ENCODE peak calls at places on chromosomes 16 and 17, in seven cellular contexts. One of them, this sample, is unnamed.

GRCh38 chr17:15392326-15392739 is 50.9 kb upstream of the TEKT3 start:
- DNase-seq in cardiac fibroblast: peak
- DNase-seq in stomach: no peak
- DNase-seq in OCI-LY7: no peak
- DNase-seq in AG09309: peak
- DNase-seq in K562: no peak
- DNase-seq in cardiac muscle cell: no peak
- DNase-seq in this sample: peak

GRCh38 chr16:12613131-12613991 is 190.3 kb downstream of the CPPED1 start:
- DNase-seq in AG09309: no peak
- DNase-seq in cardiac fibroblast: peak
- DNase-seq in cardiac muscle cell: no peak
- DNase-seq in OCI-LY7: no peak
- DNase-seq in stomach: no peak
- DNase-seq in K562: peak
- DNase-seq in this sample: peak

GRCh38 chr17:43536236-43537088 is 9.7 kb downstream of the ETV4 start:
- DNase-seq in stomach: no peak
- DNase-seq in cardiac fibroblast: peak
- DNase-seq in OCI-LY7: peak
- DNase-seq in AG09309: no peak
- DNase-seq in K562: peak
- DNase-seq in cardiac muscle cell: no peak
- DNase-seq in this sample: peak

GRCh38 chr17:40530988-40531971 is 29.9 kb upstream of the TNS4 start:
- DNase-seq in stomach: no peak
- DNase-seq in OCI-LY7: peak
- DNase-seq in cardiac fibroblast: no peak
- DNase-seq in AG09309: no peak
- DNase-seq in cardiac muscle cell: no peak
- DNase-seq in K562: no peak
- DNase-seq in this sample: no peak

GRCh38 chr17:17420561-17421269 is 56.1 kb upstream of the MED9 start:
- DNase-seq in K562: peak
- DNase-seq in cardiac muscle cell: no peak
- DNase-seq in stomach: no peak
- DNase-seq in AG09309: no peak
- DNase-seq in OCI-LY7: no peak
- DNase-seq in cardiac fibroblast: peak
- DNase-seq in this sample: peak

GRCh38 chr17:13561606-13562270 is 40.0 kb downstream of the HS3ST3A1 start:
- DNase-seq in cardiac fibroblast: no peak
- DNase-seq in K562: no peak
- DNase-seq in stomach: no peak
- DNase-seq in OCI-LY7: no peak
- DNase-seq in cardiac muscle cell: no peak
- DNase-seq in AG09309: no peak
- DNase-seq in this sample: no peak

GRCh38 chr17:62657664-62658063 is 30.2 kb downstream of the MRC2 start:
- DNase-seq in OCI-LY7: no peak
- DNase-seq in cardiac fibroblast: no peak
- DNase-seq in cardiac muscle cell: no peak
- DNase-seq in stomach: no peak
- DNase-seq in K562: no peak
- DNase-seq in AG09309: no peak
- DNase-seq in this sample: no peak

GRCh38 chr17:47700471-47701449 is 6.8 kb downstream of the TBKBP1 start:
- DNase-seq in K562: no peak
- DNase-seq in cardiac muscle cell: no peak
- DNase-seq in cardiac fibroblast: no peak
- DNase-seq in stomach: no peak
- DNase-seq in OCI-LY7: no peak
- DNase-seq in AG09309: no peak
- DNase-seq in this sample: no peak

GRCh38 chr16:85041184-85041928 is 13.8 kb downstream of the KIAA0513 start:
- DNase-seq in stomach: no peak
- DNase-seq in OCI-LY7: no peak
- DNase-seq in cardiac fibroblast: no peak
- DNase-seq in AG09309: no peak
- DNase-seq in K562: no peak
- DNase-seq in cardiac muscle cell: no peak
- DNase-seq in this sample: no peak

GRCh38 chr16:20741555-20742285 is at the start of gene THUMPD1:
- DNase-seq in cardiac fibroblast: peak
- DNase-seq in OCI-LY7: peak
- DNase-seq in cardiac muscle cell: peak
- DNase-seq in AG09309: peak
- DNase-seq in K562: peak
- DNase-seq in stomach: peak
- DNase-seq in this sample: peak
- TF ChIP-seq CTCF in cardiac fibroblast: peak
- TF ChIP-seq CTCF in OCI-LY7: peak
- TF ChIP-seq CTCF in cardiac muscle cell: no peak
- TF ChIP-seq CTCF in AG09309: peak
- TF ChIP-seq CTCF in K562: peak
- TF ChIP-seq CTCF in stomach: no peak
- TF ChIP-seq CTCF in this sample: no peak

DNA sequence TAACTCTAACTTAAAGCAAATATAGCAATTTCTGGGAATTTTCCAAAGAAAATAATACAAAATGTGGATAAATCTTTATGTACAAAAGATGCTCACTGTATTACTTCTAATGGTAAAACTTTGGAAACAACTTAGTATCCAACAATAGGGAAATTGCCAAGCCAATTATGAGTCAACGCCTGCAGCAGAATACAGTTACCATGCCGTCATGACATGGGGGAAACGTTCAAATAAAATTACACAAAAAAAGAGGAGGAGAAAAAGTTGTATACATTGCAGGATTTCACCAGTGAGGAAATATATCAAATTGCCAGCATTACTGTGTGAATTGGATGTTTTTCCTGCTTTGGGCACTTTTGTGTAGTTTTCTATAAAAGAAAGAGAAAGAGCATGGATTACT is 469.6 kb downstream of the SOX9 start:
- DNase-seq in K562: no peak
- DNase-seq in AG09309: no peak
- DNase-seq in OCI-LY7: no peak
- DNase-seq in cardiac muscle cell: no peak
- DNase-seq in stomach: no peak
- DNase-seq in cardiac fibroblast: peak
- DNase-seq in this sample: peak
- H3K4me3 ChIP-seq in K562: no peak
- H3K4me3 ChIP-seq in AG09309: peak
- H3K4me3 ChIP-seq in OCI-LY7: no peak
- H3K4me3 ChIP-seq in cardiac muscle cell: no peak
- H3K4me3 ChIP-seq in stomach: peak
- H3K4me3 ChIP-seq in cardiac fibroblast: peak
- H3K4me3 ChIP-seq in this sample: peak

GRCh38 chr16:66357523-66357928 is 9.0 kb upstream of the CDH5 start:
- DNase-seq in stomach: peak
- DNase-seq in OCI-LY7: peak
- DNase-seq in cardiac muscle cell: peak
- DNase-seq in AG09309: peak
- DNase-seq in K562: peak
- DNase-seq in cardiac fibroblast: peak
- DNase-seq in this sample: peak

GRCh38 chr16:66352304-66352703 is 14.2 kb upstream of the CDH5 start:
- DNase-seq in cardiac muscle cell: no peak
- DNase-seq in cardiac fibroblast: no peak
- DNase-seq in K562: no peak
- DNase-seq in stomach: no peak
- DNase-seq in AG09309: no peak
- DNase-seq in OCI-LY7: no peak
- DNase-seq in this sample: no peak

GRCh38 chr16:66358231-66358630 is 8.3 kb upstream of the CDH5 start:
- DNase-seq in OCI-LY7: no peak
- DNase-seq in AG09309: no peak
- DNase-seq in stomach: no peak
- DNase-seq in cardiac fibroblast: no peak
- DNase-seq in cardiac muscle cell: no peak
- DNase-seq in K562: no peak
- DNase-seq in this sample: no peak

GRCh38 chr16:66355526-66355925 is 11.0 kb upstream of the CDH5 start:
- DNase-seq in K562: no peak
- DNase-seq in stomach: no peak
- DNase-seq in OCI-LY7: no peak
- DNase-seq in AG09309: no peak
- DNase-seq in cardiac muscle cell: no peak
- DNase-seq in cardiac fibroblast: no peak
- DNase-seq in this sample: no peak

GRCh38 chr16:66354321-66354854 is 12.1 kb upstream of the CDH5 start:
- DNase-seq in AG09309: no peak
- DNase-seq in OCI-LY7: no peak
- DNase-seq in cardiac muscle cell: no peak
- DNase-seq in stomach: no peak
- DNase-seq in cardiac fibroblast: no peak
- DNase-seq in K562: no peak
- DNase-seq in this sample: no peak
- TF ChIP-seq CTCF in AG09309: no peak
- TF ChIP-seq CTCF in OCI-LY7: no peak
- TF ChIP-seq CTCF in cardiac muscle cell: no peak
- TF ChIP-seq CTCF in stomach: no peak
- TF ChIP-seq CTCF in cardiac fibroblast: no peak
- TF ChIP-seq CTCF in K562: no peak
- TF ChIP-seq CTCF in this sample: no peak

GRCh38 chr16:88940196-88941050 is 36.6 kb downstream of the CBFA2T3 start:
- DNase-seq in K562: no peak
- DNase-seq in cardiac fibroblast: no peak
- DNase-seq in OCI-LY7: no peak
- DNase-seq in AG09309: no peak
- DNase-seq in stomach: no peak
- DNase-seq in cardiac muscle cell: peak
- DNase-seq in this sample: no peak
- H3K4me3 ChIP-seq in K562: no peak
- H3K4me3 ChIP-seq in cardiac fibroblast: no peak
- H3K4me3 ChIP-seq in OCI-LY7: peak
- H3K4me3 ChIP-seq in AG09309: no peak
- H3K4me3 ChIP-seq in stomach: peak
- H3K4me3 ChIP-seq in cardiac muscle cell: peak
- H3K4me3 ChIP-seq in this sample: no peak

DNA sequence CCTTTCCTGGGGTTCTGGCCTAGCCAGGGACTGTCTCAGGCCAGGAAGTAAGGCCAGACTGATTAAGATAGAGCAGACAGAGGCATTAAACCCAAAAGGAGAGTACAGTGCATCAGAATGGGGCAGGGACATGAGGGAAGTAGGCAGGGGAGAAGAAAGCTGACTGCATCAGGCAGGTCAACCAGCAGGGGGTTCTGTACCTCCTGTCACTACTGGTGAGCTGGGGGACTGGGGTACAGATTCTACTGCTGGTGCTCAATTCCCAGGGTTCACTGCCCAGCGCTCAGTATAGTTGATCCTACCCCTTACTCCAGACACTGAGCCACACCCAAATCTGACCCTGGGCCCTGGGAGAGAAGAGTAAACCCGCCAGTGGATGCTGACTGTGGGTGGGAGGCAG is 12.9 kb upstream of the MTMR4 start:
- DNase-seq in AG09309: no peak
- DNase-seq in cardiac fibroblast: no peak
- DNase-seq in cardiac muscle cell: no peak
- DNase-seq in K562: no peak
- DNase-seq in stomach: no peak
- DNase-seq in OCI-LY7: peak
- DNase-seq in this sample: no peak
- TF ChIP-seq CTCF in AG09309: no peak
- TF ChIP-seq CTCF in cardiac fibroblast: peak
- TF ChIP-seq CTCF in cardiac muscle cell: peak
- TF ChIP-seq CTCF in K562: peak
- TF ChIP-seq CTCF in stomach: no peak
- TF ChIP-seq CTCF in OCI-LY7: peak
- TF ChIP-seq CTCF in this sample: peak

DNA sequence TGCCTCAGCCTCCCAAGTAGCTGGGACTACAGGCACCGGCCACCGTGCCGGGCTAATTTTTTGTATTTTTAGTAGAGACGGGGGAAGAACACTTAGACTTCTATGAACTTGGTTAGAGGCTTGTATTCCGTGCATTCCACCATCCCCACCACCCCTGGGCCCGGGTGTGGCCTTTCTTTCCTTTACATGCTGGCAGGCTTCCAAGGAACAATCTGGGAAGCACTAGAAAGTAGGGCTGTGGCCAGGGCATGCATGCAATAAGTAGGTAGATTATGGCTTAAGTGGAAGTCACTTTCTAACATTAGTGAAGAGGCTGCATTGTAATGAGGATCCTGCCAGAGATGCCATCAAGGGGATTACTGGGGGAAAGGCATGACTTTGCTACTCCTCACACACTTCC is 171.6 kb downstream of the SHISA6 start:
- DNase-seq in K562: no peak
- DNase-seq in AG09309: no peak
- DNase-seq in cardiac muscle cell: no peak
- DNase-seq in cardiac fibroblast: no peak
- DNase-seq in OCI-LY7: no peak
- DNase-seq in stomach: no peak
- DNase-seq in this sample: no peak
- H3K4me3 ChIP-seq in K562: no peak
- H3K4me3 ChIP-seq in AG09309: no peak
- H3K4me3 ChIP-seq in cardiac muscle cell: no peak
- H3K4me3 ChIP-seq in cardiac fibroblast: no peak
- H3K4me3 ChIP-seq in OCI-LY7: no peak
- H3K4me3 ChIP-seq in stomach: no peak
- H3K4me3 ChIP-seq in this sample: no peak

GRCh38 chr17:57747221-57748017 is 2.3 kb upstream of the CCDC182 start:
- DNase-seq in OCI-LY7: peak
- DNase-seq in cardiac muscle cell: peak
- DNase-seq in AG09309: peak
- DNase-seq in cardiac fibroblast: peak
- DNase-seq in stomach: peak
- DNase-seq in K562: peak
- DNase-seq in this sample: peak
- TF ChIP-seq CTCF in OCI-LY7: peak
- TF ChIP-seq CTCF in cardiac muscle cell: peak
- TF ChIP-seq CTCF in AG09309: peak
- TF ChIP-seq CTCF in cardiac fibroblast: peak
- TF ChIP-seq CTCF in stomach: peak
- TF ChIP-seq CTCF in K562: peak
- TF ChIP-seq CTCF in this sample: peak

GRCh38 chr17:45143767-45144198 is 4.5 kb upstream of the HEXIM1 start:
- DNase-seq in K562: peak
- DNase-seq in OCI-LY7: no peak
- DNase-seq in AG09309: peak
- DNase-seq in stomach: peak
- DNase-seq in cardiac muscle cell: no peak
- DNase-seq in cardiac fibroblast: peak
- DNase-seq in this sample: peak
- H3K4me3 ChIP-seq in K562: peak
- H3K4me3 ChIP-seq in OCI-LY7: no peak
- H3K4me3 ChIP-seq in AG09309: peak
- H3K4me3 ChIP-seq in stomach: peak
- H3K4me3 ChIP-seq in cardiac muscle cell: no peak
- H3K4me3 ChIP-seq in cardiac fibroblast: peak
- H3K4me3 ChIP-seq in this sample: peak